ENCODE peak calls at places on chromosomes 13 and 19, in four cellular contexts. C, X, L and A are unnamed samples.

GRCh38 chr13:79895416-79895815 is 414.5 kb downstream of the NDFIP2 start:
- DNase-seq in C (no peak), X (no peak), L (no peak), A (no peak)

GRCh38 chr19:56601375-56601774 is 6.3 kb downstream of the ZNF71 start:
- DNase-seq in C (no peak), X (no peak), L (no peak), A (no peak)

GRCh38 chr19:35320285-35320706 is 8.7 kb upstream of the CD22 start:
- DNase-seq in C (no peak), X (no peak), L (no peak), A (no peak)

GRCh38 chr19:45478454-45479238 is 10.8 kb downstream of the FOSB start:
- DNase-seq in C (peak; percentile 95), X (peak; percentile 93), L (peak; percentile 81), A (peak; percentile 92)

GRCh38 chr13:49366841-49367240 is 77.0 kb downstream of the CAB39L start:
- DNase-seq in C (no peak), X (no peak), L (no peak), A (no peak)

GRCh38 chr19:57192064-57192395 is 730 bp downstream of the ZNF264 start:
- DNase-seq in C (no peak), X (no peak), L (no peak), A (no peak)

GRCh38 chr19:23832717-23833327 is 74.1 kb upstream of the ZNF681 start:
- DNase-seq in C (no peak), X (no peak), L (no peak), A (no peak)

GRCh38 chr19:14440049-14440448 is 6.9 kb downstream of the PKN1 start:
- DNase-seq in C (no peak), X (peak; percentile 88), L (peak; percentile 76), A (no peak)

GRCh38 chr19:8208119-8208709 is 956 bp upstream of the CERS4 start:
- DNase-seq in C (no peak), X (no peak), L (no peak), A (no peak)

GRCh38 chr13:30806784-30807183 is 71.4 kb downstream of the ALOX5AP start:
- DNase-seq in C (no peak), X (no peak), L (no peak), A (no peak)

GRCh38 chr19:7125221-7125620 is 55.7 kb downstream of the ZNF557 start:
- DNase-seq in C (no peak), X (no peak), L (no peak), A (no peak)

GRCh38 chr19:11420894-11421606 is 1.9 kb upstream of the RGL3 start:
- DNase-seq in C (no peak), X (no peak), L (no peak), A (no peak)